ENCODE peak calls at places on chromosomes 4 and X, in seven cellular contexts. Y is dorsolateral prefrontal cortex; I is A549; Z is effector memory CD4-positive, alpha-beta T cell; M is transverse colon; N is mesenchymal stem cell; R is ovary. P is an unnamed sample.

GRCh38 chrX:46456125-46456922 is 88.9 kb downstream of the ZNF674 start:
- DNase-seq in Z (no peak), M (no peak), Y (no peak), I (no peak), R (no peak), N (peak; percentile 29), P (no peak)

GRCh38 chr4:41692717-41693345 is 55.7 kb downstream of the PHOX2B start:
- DNase-seq in N (peak; percentile 56), Z (no peak), R (peak; percentile 23), I (peak; percentile 28), M (peak; percentile 46), Y (peak; percentile 16), P (peak; percentile 57)

GRCh38 chr4:94570558-94570957 is 118.8 kb downstream of the PDLIM5 start:
- DNase-seq in N (peak; percentile 81), M (no peak), Z (no peak), Y (no peak), R (no peak), I (no peak), P (no peak)

GRCh38 chrX:110442631-110443030 is 84.0 kb downstream of the RTL9 start:
- DNase-seq in R (no peak), Z (no peak), Y (no peak), N (peak; percentile 22), I (peak; percentile 46), M (no peak), P (peak; percentile 28)

GRCh38 chr4:113684534-113685091 is 76.9 kb downstream of the CAMK2D start:
- DNase-seq in Y (peak; percentile 21), Z (no peak), R (peak; percentile 47), I (peak; percentile 12), N (peak; percentile 86), M (peak; percentile 63), P (peak; percentile 79)

GRCh38 chr4:141913928-141914327 is 277.5 kb downstream of the IL15 start:
- DNase-seq in R (no peak), N (no peak), M (no peak), Y (no peak), Z (no peak), I (no peak), P (no peak)

GRCh38 chr4:158353541-158354304 is 143.4 kb downstream of the TMEM144 start:
- DNase-seq in N (no peak), Y (no peak), M (no peak), I (no peak), Z (no peak), R (no peak), P (no peak)

GRCh38 chrX:123263246-123263757 is 79.2 kb downstream of the GRIA3 start:
- DNase-seq in R (no peak), Y (no peak), Z (no peak), I (no peak), N (no peak), M (no peak), P (no peak)

GRCh38 chrX:24392709-24393108 is 32.3 kb downstream of the SUPT20HL1 start:
- DNase-seq in M (no peak), N (no peak), Z (no peak), Y (no peak), I (no peak), R (no peak), P (no peak)

GRCh38 chr4:161767116-161767515 is 396.7 kb downstream of the FSTL5 start:
- DNase-seq in Y (no peak), N (peak; percentile 74), I (no peak), R (no peak), M (no peak), Z (no peak), P (peak; percentile 92)

GRCh38 chr4:77104405-77105292 is 28.9 kb upstream of the CCNI start:
- DNase-seq in Z (no peak), Y (peak; percentile 74), I (no peak), R (peak; percentile 66), N (no peak), M (peak; percentile 73), P (peak; percentile 24)

GRCh38 chr4:10072420-10073017 is 44.1 kb downstream of the WDR1 start:
- DNase-seq in Z (no peak), M (no peak), R (no peak), I (no peak), Y (no peak), N (no peak), P (no peak)

GRCh38 chr4:91830681-91831395 is 472.9 kb upstream of the GRID2 start:
- DNase-seq in N (no peak), Y (no peak), I (no peak), M (no peak), Z (no peak), R (no peak), P (no peak)

GRCh38 chr4:168848112-168848511 is 161.9 kb downstream of the CBR4 start:
- DNase-seq in I (no peak), N (peak; percentile 64), Y (no peak), Z (no peak), M (no peak), R (peak; percentile 45), P (peak; percentile 53)

GRCh38 chr4:106690487-106690886 is 321.9 kb upstream of the GIMD1 start:
- DNase-seq in M (no peak), Y (no peak), I (no peak), Z (no peak), N (peak; percentile 48), R (no peak), P (peak; percentile 50)

GRCh38 chr4:106395582-106395981 is 27.0 kb upstream of the GIMD1 start:
- DNase-seq in Z (no peak), N (no peak), I (no peak), Y (no peak), M (no peak), R (no peak), P (no peak)

GRCh38 chr4:38273369-38273768 is 313.2 kb downstream of the PTTG2 start:
- DNase-seq in Y (no peak), N (no peak), M (no peak), Z (no peak), I (no peak), R (no peak), P (no peak)

GRCh38 chr4:23710298-23710697 is 179.5 kb downstream of the PPARGC1A start:
- DNase-seq in R (no peak), I (no peak), Y (no peak), N (no peak), Z (no peak), M (no peak), P (no peak)

GRCh38 chr4:100294356-100294755 is 104.1 kb upstream of the DDIT4L start:
- DNase-seq in N (no peak), Z (no peak), R (no peak), I (no peak), Y (no peak), M (no peak), P (no peak)

GRCh38 chr4:172898715-172899114 is 269.9 kb upstream of the GALNT7 start:
- DNase-seq in Z (no peak), R (no peak), N (no peak), Y (no peak), M (peak; percentile 24), I (no peak), P (no peak)

GRCh38 chr4:181254771-181255170 is 988.4 kb upstream of the TENM3 start:
- DNase-seq in I (no peak), N (no peak), Z (no peak), R (no peak), M (no peak), Y (no peak), P (no peak)

DNA sequence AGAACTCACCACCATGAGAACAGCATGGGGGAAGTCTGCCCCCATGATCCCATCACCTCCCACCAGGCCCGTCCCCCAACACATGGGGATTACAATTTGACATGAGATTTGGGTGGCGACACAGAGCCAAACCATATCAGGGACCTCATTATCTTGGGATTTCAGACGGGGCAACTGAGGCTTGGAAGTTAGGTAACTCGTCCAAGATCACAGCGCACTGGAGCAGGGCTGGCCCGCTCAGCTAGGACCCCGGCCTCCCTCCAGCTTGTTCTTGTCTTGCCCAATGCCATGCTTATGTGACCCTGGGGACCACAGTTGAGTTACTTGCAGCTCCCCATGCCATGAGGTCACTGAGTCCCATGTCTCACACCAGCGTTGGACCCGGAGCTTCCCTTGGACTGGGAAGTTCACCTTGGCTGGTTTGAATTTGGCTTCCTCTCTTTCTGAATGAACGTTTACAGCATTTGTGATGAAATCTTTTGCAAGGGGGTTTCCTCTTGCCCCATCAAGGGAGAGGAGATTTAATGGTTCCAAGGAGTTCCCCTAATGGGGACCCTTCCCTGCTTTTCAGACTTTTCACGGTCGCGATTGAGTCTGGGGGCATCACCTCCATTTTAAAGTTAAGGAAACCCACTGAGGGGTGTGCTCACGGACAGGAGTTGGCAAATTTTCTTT is 18.2 kb downstream of the HTRA3 start:
- DNase-seq in I (no peak), M (no peak), N (no peak), Z (no peak), Y (no peak), R (peak; percentile 10), P (no peak)
- H3K4me3 ChIP-seq in I (no peak overlapping the region), M (no peak overlapping the region), N (no peak overlapping the region), Z (no peak overlapping the region), Y (no peak overlapping the region), R (no peak overlapping the region), P (no peak overlapping the region)

GRCh38 chrX:154541896-154542722 is 4.5 kb downstream of the G6PD start:
- DNase-seq in Y (no peak), Z (no peak), N (peak; percentile 91), R (peak; percentile 95), I (peak; percentile 77), M (peak; percentile 49), P (peak; percentile 92)

GRCh38 chrX:154541589-154541895 is 5.1 kb downstream of the G6PD start:
- DNase-seq in I (no peak), Z (no peak), R (no peak), Y (no peak), N (no peak), M (no peak), P (no peak)

GRCh38 chrX:154539077-154539476 is 7.6 kb downstream of the G6PD start:
- DNase-seq in R (no peak), Y (no peak), Z (no peak), I (no peak), M (no peak), N (no peak), P (no peak)

GRCh38 chrX:154542723-154543424 is 3.8 kb downstream of the G6PD start:
- DNase-seq in M (no peak), I (peak; percentile 55), Y (peak; percentile 30), R (no peak), N (no peak), Z (no peak), P (no peak)

GRCh38 chrX:154540897-154541535 is 5.6 kb downstream of the G6PD start:
- DNase-seq in I (no peak), Z (no peak), N (no peak), R (no peak), Y (no peak), M (no peak), P (no peak)
- H3K4me3 ChIP-seq in I (peak overlapping the region; percentile 37), Z (no peak overlapping the region), N (no peak overlapping the region), R (no peak overlapping the region), Y (no peak overlapping the region), M (no peak overlapping the region), P (no peak overlapping the region)

GRCh38 chrX:7330551-7330950 is 182.6 kb upstream of the PUDP start:
- DNase-seq in R (no peak), M (no peak), I (no peak), Z (no peak), N (no peak), Y (no peak), P (peak; percentile 5)

GRCh38 chrX:7334253-7334935 is 186.4 kb upstream of the PUDP start:
- DNase-seq in Y (no peak), N (peak; percentile 72), M (no peak), Z (no peak), R (no peak), I (no peak), P (peak; percentile 77)

GRCh38 chrX:7330971-7331746 is 183.2 kb upstream of the PUDP start:
- DNase-seq in M (no peak), R (peak; percentile 75), N (peak; percentile 71), Y (no peak), I (no peak), Z (no peak), P (peak; percentile 86)
- H3K4me3 ChIP-seq in M (no peak overlapping the region), R (no peak overlapping the region), N (no peak overlapping the region), Y (no peak overlapping the region), I (no peak overlapping the region), Z (no peak overlapping the region), P (no peak overlapping the region)

GRCh38 chr4:6222761-6223292 is 22.5 kb upstream of the JAKMIP1 start:
- DNase-seq in Z (no peak), I (no peak), M (no peak), R (no peak), N (peak; percentile 6), Y (peak; percentile 53), P (no peak)
- H3K4me3 ChIP-seq in Z (no peak overlapping the region), I (no peak overlapping the region), M (no peak overlapping the region), R (no peak overlapping the region), N (no peak overlapping the region), Y (peak overlapping the region; percentile 49), P (no peak overlapping the region)

P was measured in astrocyte of the spinal cord.